ENCODE peak calls at places on chromosomes 7 and 10, in four cellular contexts. M, V, E and R are unnamed samples.
A peak's percentile ranks its signal among the peaks of the same experiment; 100 is the strongest.

GRCh38 chr10:100448977-100449376 is 13.8 kb upstream of the WNT8B start:
- DNase-seq in M (no peak), V (no peak), E (no peak), R (no peak)

GRCh38 chr10:43396928-43397624 is 11.9 kb downstream of the HNRNPF start:
- DNase-seq in M (peak; percentile 90), V (peak; percentile 72), E (peak; percentile 96), R (peak; percentile 95)

GRCh38 chr7:45192546-45193177 is 35.1 kb downstream of the RAMP3 start:
- DNase-seq in M (no peak), V (no peak), E (no peak), R (peak; percentile 45)

GRCh38 chr7:39880556-39880955 is 69.5 kb upstream of the CDK13 start:
- DNase-seq in M (no peak), V (peak; percentile 31), E (no peak), R (no peak)

GRCh38 chr10:62691331-62691730 is 113.2 kb upstream of the ADO start:
- DNase-seq in M (no peak), V (no peak), E (no peak), R (peak; percentile 31)

GRCh38 chr10:92845926-92846325 is 2.4 kb upstream of the EXOC6 start:
- DNase-seq in M (no peak), V (no peak), E (no peak), R (no peak)

GRCh38 chr10:11261687-11262086 is 244.0 kb downstream of the CELF2 start:
- DNase-seq in M (no peak), V (no peak), E (no peak), R (no peak)

GRCh38 chr7:2522780-2523433 is 3.3 kb downstream of the LFNG start:
- DNase-seq in M (peak; percentile 88), V (no peak), E (peak; percentile 37), R (no peak)

GRCh38 chr7:875476-876076 is 778 bp upstream of the GET4 start:
- DNase-seq in M (no peak), V (no peak), E (no peak), R (no peak)

GRCh38 chr7:128082431-128082830 is 51.2 kb upstream of the LRRC4 start:
- DNase-seq in M (peak; percentile 48), V (no peak), E (no peak), R (no peak)

GRCh38 chr7:140597425-140597949 is 43.1 kb downstream of the DENND2A start:
- DNase-seq in M (no peak), V (no peak), E (no peak), R (no peak)

GRCh38 chr10:121414366-121414765 is 183.9 kb downstream of the FGFR2 start:
- DNase-seq in M (no peak), V (no peak), E (no peak), R (no peak)

GRCh38 chr7:45923290-45923689 is 2.2 kb upstream of the IGFBP3 start:
- DNase-seq in M (peak; percentile 87), V (peak; percentile 72), E (peak; percentile 83), R (peak; percentile 84)

GRCh38 chr7:87874066-87874465 is 2.1 kb downstream of the SLC25A40 start:
- DNase-seq in M (no peak), V (no peak), E (no peak), R (peak; percentile 47)

GRCh38 chr10:103367782-103368518 is at the start of gene TAF5:
- DNase-seq in M (peak; percentile 97), V (peak; percentile 96), E (peak; percentile 90), R (peak; percentile 99)
- H2AFZ ChIP-seq in M (peak within 1 kb of the TSS; percentile 71), V (peak within 1 kb of the TSS; percentile 99), E (peak within 1 kb of the TSS; percentile 80), R (peak within 1 kb of the TSS; percentile 53)

GRCh38 chr10:20767028-20767427 is 130.1 kb downstream of the NEBL start:
- DNase-seq in M (no peak), V (peak; percentile 4), E (peak; percentile 57), R (no peak)
- H3K4me2 ChIP-seq in M (no peak overlapping the region), V (no peak overlapping the region), E (peak overlapping the region; percentile 30), R (no peak overlapping the region)

GRCh38 chr7:76234931-76235441 is 33.3 kb downstream of the SRRM3 start:
- DNase-seq in M (peak; percentile 90), V (peak; percentile 76), E (peak; percentile 43), R (peak; percentile 90)
- H3K27ac ChIP-seq in M (no peak overlapping the region), V (no peak overlapping the region), E (no peak overlapping the region), R (no peak overlapping the region)

DNA sequence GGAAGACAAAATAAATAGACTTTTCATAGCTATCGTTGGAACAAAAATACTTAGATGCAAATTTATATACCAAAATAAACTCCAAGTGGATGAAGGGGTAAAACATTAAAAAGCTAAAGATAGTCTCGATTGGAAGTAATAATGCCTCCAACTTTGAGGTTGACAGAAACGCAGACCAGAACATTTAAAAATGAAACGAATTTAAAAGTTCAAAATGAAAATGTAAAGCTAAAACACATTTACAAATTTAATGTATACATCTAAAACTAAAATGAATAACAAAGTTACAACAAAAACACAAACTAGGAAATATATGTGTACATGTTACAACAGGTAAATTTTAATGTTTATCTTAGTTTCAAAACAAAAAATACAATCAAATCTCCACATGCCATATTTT is 107.5 kb upstream of the AKR1E2 start:
- DNase-seq in M (no peak), V (no peak), E (no peak), R (no peak)
- H2AFZ ChIP-seq in M (no peak overlapping the region), V (no peak overlapping the region), E (no peak overlapping the region), R (no peak overlapping the region)

GRCh38 chr10:126502481-126502880 is 114.2 kb upstream of the ADAM12 start:
- DNase-seq in M (no peak), V (no peak), E (no peak), R (no peak)
- H3K4me2 ChIP-seq in M (no peak overlapping the region), V (no peak overlapping the region), E (no peak overlapping the region), R (no peak overlapping the region)

GRCh38 chr10:132520147-132520811 is 17.3 kb upstream of the INPP5A start:
- DNase-seq in M (no peak), V (peak; percentile 57), E (no peak), R (no peak)
- H3K27ac ChIP-seq in M (no peak overlapping the region), V (no peak overlapping the region), E (no peak overlapping the region), R (no peak overlapping the region)

GRCh38 chr10:102503264-102504178 is at the start of gene SUFU:
- DNase-seq in M (peak; percentile 100), V (peak; percentile 99), E (peak; percentile 97), R (peak; percentile 99)

GRCh38 chr10:102501201-102502028 is 1.1 kb downstream of the ACTR1A start:
- DNase-seq in M (peak; percentile 26), V (peak; percentile 25), E (no peak), R (peak; percentile 61)

GRCh38 chr10:102502029-102502336 is 529 bp downstream of the ACTR1A start:
- DNase-seq in M (peak; percentile 99), V (peak; percentile 99), E (peak; percentile 97), R (peak; percentile 99)

GRCh38 chr10:102504179-102504975 is 605 bp downstream of the SUFU start:
- DNase-seq in M (peak; percentile 86), V (peak; percentile 45), E (no peak), R (peak; percentile 63)

GRCh38 chr10:102502337-102503151 is at the start of gene ACTR1A:
- DNase-seq in M (peak; percentile 99), V (peak; percentile 100), E (peak; percentile 96), R (peak; percentile 98)
- H2AFZ ChIP-seq in M (peak within 1 kb of the TSS; percentile 85), V (peak within 1 kb of the TSS; percentile 96), E (peak within 1 kb of the TSS; percentile 99), R (peak within 1 kb of the TSS; percentile 91)

GRCh38 chr10:128220011-128220410 is 93.8 kb upstream of the MKI67 start:
- DNase-seq in M (no peak), V (no peak), E (peak; percentile 46), R (no peak)

GRCh38 chr10:128222317-128222849 is 96.2 kb upstream of the MKI67 start:
- DNase-seq in M (no peak), V (no peak), E (no peak), R (no peak)

GRCh38 chr10:128219295-128219694 is 93.1 kb upstream of the MKI67 start:
- DNase-seq in M (no peak), V (no peak), E (no peak), R (no peak)

GRCh38 chr10:128221128-128221527 is 94.9 kb upstream of the MKI67 start:
- DNase-seq in M (no peak), V (no peak), E (no peak), R (no peak)

DNA sequence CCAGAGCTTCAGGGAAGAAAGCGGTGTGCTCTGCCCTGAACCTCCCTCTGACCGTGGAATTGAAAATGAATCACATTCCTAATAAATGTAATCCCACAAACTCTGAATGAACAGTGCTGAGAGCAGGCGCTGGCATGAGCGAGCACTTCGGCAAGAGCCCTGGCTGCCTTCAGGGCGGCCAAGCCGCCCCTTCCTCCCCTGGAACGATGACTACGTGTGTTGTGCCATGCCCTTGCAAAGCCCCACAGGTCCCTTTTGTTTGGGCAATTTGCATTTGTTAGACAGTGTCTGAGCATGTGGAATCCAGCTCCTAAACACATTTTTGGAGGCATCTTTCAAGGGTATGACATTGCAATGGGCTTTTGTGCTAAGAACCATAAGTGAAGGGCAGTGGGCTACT is 95.6 kb upstream of the MKI67 start:
- DNase-seq in M (no peak), V (no peak), E (no peak), R (no peak)
- H3K4me2 ChIP-seq in M (no peak overlapping the region), V (no peak overlapping the region), E (no peak overlapping the region), R (no peak overlapping the region)

GRCh38 chr7:16563281-16564022 is 36.8 kb downstream of the LRRC72 start:
- DNase-seq in M (no peak), V (peak; percentile 0), E (no peak), R (peak; percentile 45)
- H3K27ac ChIP-seq in M (no peak overlapping the region), V (no peak overlapping the region), E (no peak overlapping the region), R (no peak overlapping the region)

GRCh38 chr7:104972510-104972909 is 41.5 kb upstream of the KMT2E start:
- DNase-seq in M (no peak), V (peak; percentile 87), E (no peak), R (no peak)

GRCh38 chr7:104976966-104977636 is 36.9 kb upstream of the KMT2E start:
- DNase-seq in M (no peak), V (no peak), E (no peak), R (peak; percentile 36)

GRCh38 chr7:104973227-104973626 is 40.8 kb upstream of the KMT2E start:
- DNase-seq in M (no peak), V (no peak), E (no peak), R (no peak)

GRCh38 chr7:104971290-104972071 is 42.5 kb upstream of the KMT2E start:
- DNase-seq in M (no peak), V (peak; percentile 60), E (peak; percentile 47), R (no peak)

GRCh38 chr7:104973909-104974415 is 40.0 kb upstream of the KMT2E start:
- DNase-seq in M (no peak), V (peak; percentile 92), E (no peak), R (no peak)
- H2AFZ ChIP-seq in M (no peak overlapping the region), V (peak overlapping the region; percentile 52), E (no peak overlapping the region), R (no peak overlapping the region)